ENCODE peak calls at places on chromosomes 13 and 19, in nine cellular contexts. B is lower lobe of right lung, F is tibial nerve, A is osteoblast, D is uterus, L is heart left ventricle, J is heart right ventricle, X is OCI-LY7, E is ovary. Z is an unnamed sample. For H3K4me1, the result is how much of the 10 kb centered on the place peaks cover.

GRCh38 chr19:5615756-5616327 is 6.7 kb downstream of the SAFB2 start:
- DNase-seq in B (no peak), L (no peak), D (no peak), A (peak), F (no peak), J (no peak), X (no peak), E (no peak), Z (no peak)

GRCh38 chr13:37289212-37289935 is 183.9 kb upstream of the CSNK1A1L start:
- DNase-seq in L (no peak), E (no peak), A (no peak), J (no peak), B (no peak), X (no peak), F (no peak), D (no peak), Z (no peak)

GRCh38 chr19:18437481-18438330 is at the start of gene ISYNA1:
- DNase-seq in B (peak), X (no peak), D (peak), E (peak), J (peak), F (no peak), L (peak), A (peak), Z (no peak)

GRCh38 chr19:3187662-3188511 is 2.2 kb downstream of the NCLN start:
- DNase-seq in E (no peak), J (no peak), F (no peak), D (no peak), L (no peak), B (no peak), X (no peak), A (no peak), Z (peak)

GRCh38 chr13:71861769-71862168 is 5.2 kb downstream of the DACH1 start:
- DNase-seq in E (no peak), J (no peak), L (no peak), A (no peak), B (no peak), X (no peak), F (no peak), D (no peak), Z (no peak)

GRCh38 chr19:30498707-30499106 is 126.5 kb downstream of the ZNF536 start:
- DNase-seq in D (no peak), B (no peak), A (no peak), J (no peak), L (no peak), E (no peak), X (no peak), F (no peak), Z (no peak)

GRCh38 chr19:9791552-9792181 is 23.1 kb upstream of the ZNF846 start:
- DNase-seq in X (peak), A (peak), L (peak), B (peak), E (peak), F (peak), D (peak), J (peak), Z (peak)

GRCh38 chr13:47672982-47673670 is 327.9 kb downstream of the SUCLA2 start:
- DNase-seq in B (no peak), X (no peak), F (no peak), D (no peak), J (peak), L (no peak), E (no peak), A (no peak), Z (no peak)

GRCh38 chr13:20740021-20740420 is 33.7 kb downstream of the EEF1AKMT1 start:
- DNase-seq in E (no peak), A (no peak), F (no peak), J (no peak), L (no peak), B (no peak), X (no peak), D (no peak), Z (no peak)

GRCh38 chr13:31773538-31773937 is 34.2 kb downstream of the RXFP2 start:
- DNase-seq in L (no peak), J (no peak), D (no peak), F (no peak), X (no peak), B (no peak), E (no peak), A (peak), Z (no peak)

GRCh38 chr13:35549481-35549880 is 73.0 kb upstream of the MAB21L1 start:
- DNase-seq in J (no peak), L (no peak), A (peak), B (no peak), D (no peak), E (no peak), X (no peak), F (no peak), Z (no peak)

GRCh38 chr19:38070573-38070972 is 153.4 kb downstream of the DPF1 start:
- DNase-seq in D (no peak), J (no peak), B (no peak), E (no peak), X (no peak), F (no peak), L (no peak), A (peak), Z (no peak)

GRCh38 chr13:25084101-25084500 is 11.8 kb upstream of the PABPC3 start:
- DNase-seq in D (no peak), X (no peak), F (no peak), B (no peak), J (no peak), A (no peak), E (no peak), L (no peak), Z (no peak)

GRCh38 chr13:110431425-110431824 is 124.3 kb downstream of the COL4A2 start:
- DNase-seq in A (no peak), L (no peak), F (no peak), B (no peak), E (no peak), J (no peak), D (no peak), X (no peak), Z (no peak)

GRCh38 chr13:43572601-43573360 is 214.0 kb downstream of the ENOX1 start:
- DNase-seq in D (no peak), X (no peak), E (no peak), F (no peak), B (no peak), L (no peak), J (no peak), A (peak), Z (no peak)

GRCh38 chr19:10916602-10917001 is 11.8 kb downstream of the YIPF2 start:
- DNase-seq in L (no peak), J (no peak), B (no peak), D (no peak), E (no peak), F (no peak), A (peak), X (no peak), Z (no peak)

GRCh38 chr19:51018745-51019543 is 565 bp downstream of the KLK10 start:
- DNase-seq in E (peak), A (peak), X (no peak), F (no peak), L (no peak), B (no peak), D (peak), J (peak), Z (peak)

GRCh38 chr19:3274245-3275067 is 50.0 kb downstream of the CELF5 start:
- DNase-seq in X (no peak), B (no peak), F (no peak), L (no peak), J (no peak), D (no peak), A (peak), E (no peak), Z (no peak)

GRCh38 chr19:50269653-50270052 is 59.5 kb downstream of the KCNC3 start:
- DNase-seq in B (no peak), E (no peak), D (no peak), J (no peak), A (peak), L (no peak), X (no peak), F (no peak), Z (no peak)

GRCh38 chr13:98484289-98485219 is 92.4 kb downstream of the STK24 start:
- DNase-seq in E (peak), D (peak), X (no peak), F (peak), J (peak), B (peak), A (peak), L (peak), Z (peak)

GRCh38 chr13:113204378-113204734 is 4.1 kb downstream of the PCID2 start:
- DNase-seq in F (no peak), E (no peak), B (no peak), A (peak), J (peak), D (no peak), L (no peak), X (no peak), Z (no peak)

GRCh38 chr13:113203507-113204377 is 4.7 kb downstream of the PCID2 start:
- DNase-seq in D (no peak), J (peak), L (peak), X (no peak), B (no peak), F (no peak), A (no peak), E (no peak), Z (no peak)

GRCh38 chr13:113205428-113205931 is 3.0 kb downstream of the PCID2 start:
- DNase-seq in A (no peak), B (no peak), J (no peak), X (no peak), E (no peak), D (no peak), F (no peak), L (no peak), Z (no peak)

GRCh38 chr13:113207890-113208423 is 512 bp downstream of the PCID2 start:
- DNase-seq in B (peak), J (peak), F (no peak), D (no peak), X (no peak), E (peak), L (peak), A (peak), Z (peak)

DNA sequence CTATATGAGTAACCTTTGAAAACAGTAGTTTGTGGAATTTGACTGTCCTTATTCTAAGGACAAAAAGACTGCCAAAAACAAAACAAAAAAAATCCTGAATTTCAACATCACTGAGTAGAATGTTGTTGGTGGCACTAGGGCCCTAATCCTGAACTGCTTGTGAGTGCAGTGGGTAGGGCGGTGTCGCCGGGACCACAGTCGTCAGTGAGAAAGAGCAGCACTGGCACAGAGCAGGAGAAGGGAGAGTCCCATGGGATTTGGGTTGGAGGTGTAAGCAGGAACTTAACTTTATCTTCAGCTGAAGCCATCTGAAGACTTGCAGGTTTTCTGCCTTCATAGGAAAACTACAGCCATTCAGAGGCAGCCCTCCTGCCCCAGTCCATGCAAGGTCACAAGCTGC is 5.6 kb downstream of the PCID2 start:
- DNase-seq in B (no peak), J (no peak), A (no peak), E (no peak), F (no peak), D (no peak), L (no peak), X (no peak), Z (no peak)
- H3K4me1 ChIP-seq in B (under half), J (half or more), A (under half), E (under half), F (half or more), D (under half), L (under half), X (under half), Z (under half)

DNA sequence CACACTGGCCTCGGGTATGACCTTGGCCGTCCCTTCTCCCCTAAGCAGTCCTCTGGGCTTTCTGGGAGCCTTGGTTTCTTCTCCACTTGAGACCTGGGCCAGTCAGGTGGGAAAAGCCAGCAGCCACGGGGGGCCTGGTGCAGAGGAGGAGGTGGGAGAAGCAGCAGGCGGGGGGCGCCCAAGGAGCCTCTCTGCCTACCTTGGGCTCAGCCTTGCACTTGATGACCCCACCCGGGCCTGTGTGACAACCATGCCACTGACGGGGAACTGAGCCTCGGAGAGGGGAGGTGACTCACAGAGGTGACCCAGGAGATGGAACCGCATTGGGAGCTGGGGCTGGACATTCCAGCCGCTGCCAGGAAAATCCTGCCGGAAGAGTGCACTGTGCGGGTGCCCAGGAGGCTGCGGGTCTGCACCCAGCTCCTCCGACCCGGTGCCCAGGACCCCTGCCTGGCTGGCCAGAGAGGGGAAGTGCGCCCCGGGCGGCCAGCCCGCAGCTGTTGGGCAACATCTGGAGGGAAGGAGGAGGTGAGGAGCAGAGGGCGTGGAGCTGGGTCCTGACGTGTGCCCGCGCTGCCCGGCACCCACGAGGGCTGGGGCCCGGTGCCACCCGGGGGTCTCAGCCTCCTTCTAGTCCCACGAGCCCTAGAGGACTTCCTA is 23.4 kb upstream of the SLC7A10 start:
- DNase-seq in J (no peak), A (no peak), D (no peak), L (no peak), B (peak), X (no peak), E (no peak), F (no peak), Z (peak)
- TF ChIP-seq CTCF in J (no peak), A (no peak), D (no peak), L (no peak), B (peak), X (no peak), E (no peak), F (no peak), Z (peak)

DNA sequence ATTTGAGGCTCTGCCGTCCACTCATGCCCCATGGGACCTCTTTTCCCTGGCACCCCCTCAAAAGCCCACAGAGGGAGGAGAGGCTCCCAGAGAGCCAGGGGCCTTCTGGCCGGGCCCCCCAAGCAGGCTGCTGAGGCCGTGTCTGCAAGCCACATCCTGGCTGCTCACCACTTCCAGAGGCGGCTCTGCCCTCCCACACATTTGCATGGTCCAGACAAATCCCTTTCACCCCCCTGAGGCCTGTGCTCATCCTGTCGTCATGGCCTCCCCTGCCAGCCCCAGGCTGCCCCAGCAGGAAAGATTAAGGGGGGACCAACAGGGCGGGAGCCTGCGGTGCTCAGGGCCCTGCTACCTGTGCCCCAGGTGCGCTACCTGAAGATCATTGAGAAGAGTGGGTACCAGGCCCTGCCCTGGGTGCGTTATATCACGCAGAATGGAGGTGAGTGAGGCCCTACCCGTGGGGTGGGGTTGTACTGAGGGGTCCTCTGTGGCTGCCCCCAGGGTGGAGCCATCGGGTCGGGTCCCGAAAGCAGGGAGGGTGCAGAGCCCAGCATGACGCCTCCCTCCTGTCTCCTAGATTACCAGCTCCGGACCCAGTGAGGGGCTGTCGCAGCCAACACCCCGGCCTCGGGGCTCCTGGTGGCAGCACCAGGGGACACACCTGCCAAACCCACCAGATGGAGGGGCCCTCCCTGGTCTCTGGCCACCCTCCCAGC is 36.3 kb downstream of the AP1M1 start:
- DNase-seq in A (peak), L (no peak), X (no peak), F (no peak), J (no peak), B (no peak), D (no peak), E (no peak), Z (no peak)
- H3K27ac ChIP-seq in A (peak), L (no peak), X (no peak), F (no peak), J (no peak), B (no peak), D (no peak), E (no peak), Z (no peak)

DNA sequence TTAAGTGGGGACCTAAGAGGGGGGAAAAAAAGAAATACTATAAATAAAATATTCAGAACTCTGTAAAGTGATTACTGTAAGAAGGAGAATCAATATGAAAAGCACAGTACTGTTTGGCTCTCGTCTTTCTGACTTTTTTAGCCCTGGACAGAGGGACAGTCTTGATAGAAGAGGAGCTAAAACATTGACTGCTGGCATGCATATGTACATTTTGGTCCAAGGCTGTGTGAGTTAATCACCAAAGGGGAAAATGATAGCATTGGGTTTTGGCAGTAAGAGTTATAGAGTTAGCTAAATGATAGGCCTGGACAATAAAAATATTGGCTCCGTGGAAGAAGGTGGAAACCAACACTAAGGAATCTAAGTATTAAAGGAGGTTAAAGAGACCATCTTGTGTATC is 50.3 kb downstream of the RAP2A start:
- DNase-seq in X (no peak), J (no peak), L (no peak), F (no peak), A (no peak), B (no peak), D (no peak), E (no peak), Z (no peak)
- H3K4me1 ChIP-seq in X (under half), J (under half), L (under half), F (under half), A (under half), B (under half), D (under half), E (under half), Z (under half)

DNA sequence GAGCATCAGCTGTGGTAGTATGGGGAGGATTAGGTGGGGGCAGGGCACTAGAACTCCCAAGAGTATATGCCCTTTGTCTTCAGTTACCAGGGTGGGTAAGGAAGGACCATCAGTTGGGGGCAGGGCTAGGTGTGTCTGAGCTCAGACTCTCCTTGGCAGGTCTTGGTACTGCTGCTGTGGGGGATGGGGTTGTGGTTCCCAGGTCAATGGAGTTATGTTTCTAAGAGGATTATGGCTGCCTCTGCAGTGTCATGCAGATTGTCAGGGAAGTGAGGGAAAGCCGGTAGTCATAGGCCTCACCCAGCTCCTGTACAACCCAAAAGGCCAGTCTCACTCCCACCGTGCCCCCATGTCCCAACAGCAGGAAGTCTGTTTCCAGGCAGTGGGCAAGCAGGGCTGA is 8.8 kb upstream of the ZNF578 start:
- DNase-seq in A (no peak), X (no peak), F (no peak), D (no peak), E (no peak), B (no peak), L (no peak), J (no peak), Z (no peak)
- TF ChIP-seq CTCF in A (no peak), X (no peak), F (no peak), D (no peak), E (no peak), B (no peak), L (no peak), J (no peak), Z (no peak)

GRCh38 chr13:76828316-76828741 is 57.9 kb downstream of the KCTD12 start:
- DNase-seq in A (peak), J (no peak), B (no peak), X (no peak), E (no peak), D (no peak), F (no peak), L (no peak), Z (no peak)
- H3K27ac ChIP-seq in A (no peak), J (no peak), B (no peak), X (no peak), E (no peak), D (peak), F (no peak), L (peak), Z (no peak)

GRCh38 chr19:33470686-33471085 is 50.9 kb downstream of the PEPD start:
- DNase-seq in A (peak), L (peak), B (no peak), J (no peak), E (no peak), F (no peak), D (no peak), X (no peak), Z (peak)
- H3K4me1 ChIP-seq in A (under half), L (under half), B (under half), J (under half), E (under half), F (under half), D (under half), X (under half), Z (under half)

DNA sequence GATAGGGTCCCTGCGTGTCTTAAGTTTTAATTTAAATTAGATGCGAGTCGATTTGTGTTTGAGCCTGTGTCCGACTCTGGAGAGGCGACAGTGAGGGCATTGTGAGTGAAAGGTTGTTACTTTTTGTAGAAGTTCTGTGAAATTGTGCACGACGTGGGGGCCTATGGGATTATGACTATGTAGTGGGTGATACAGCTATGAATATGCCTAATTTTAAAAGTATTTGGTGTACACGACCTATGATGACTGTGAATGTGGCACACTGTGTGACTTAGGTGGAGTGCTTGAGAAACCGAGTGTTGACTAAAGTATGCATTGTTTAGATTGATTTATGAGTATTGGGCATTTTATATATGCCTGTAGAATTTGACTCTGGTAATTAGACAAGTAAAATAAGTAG is 646 bp downstream of the ZNF567 start:
- DNase-seq in A (no peak), X (no peak), J (no peak), D (no peak), B (no peak), E (no peak), L (no peak), F (no peak), Z (no peak)
- TF ChIP-seq CTCF in A (no peak), X (no peak), J (no peak), D (no peak), B (no peak), E (no peak), L (no peak), F (no peak), Z (no peak)